ENCODE peak calls at places on chromosomes 11 and 22, in seven cellular contexts. F is colonic mucosa; E is A673; C is CD4-positive, alpha-beta T cell; W is spleen; Q is effector memory CD4-positive, alpha-beta T cell; V is AG04450. M is an unnamed sample.

GRCh38 chr22:40273319-40273718 is 73.0 kb upstream of the ADSL start:
- DNase-seq in F (no peak), E (no peak), C (no peak), W (no peak), Q (no peak), V (no peak), M (no peak)

GRCh38 chr11:32116668-32117067 is 25.8 kb downstream of the RCN1 start:
- DNase-seq in F (no peak), E (no peak), C (no peak), W (no peak), Q (no peak), V (no peak), M (no peak)

GRCh38 chr22:20080776-20081654 is 974 bp downstream of the DGCR8 start:
- DNase-seq in F (peak; percentile 38), E (peak; percentile 40), C (no peak), W (peak; percentile 79), Q (no peak), V (peak; percentile 16), M (no peak)

GRCh38 chr11:134385774-134386565 is 26.1 kb downstream of the B3GAT1 start:
- DNase-seq in F (no peak), E (peak; percentile 27), C (no peak), W (no peak), Q (no peak), V (no peak), M (no peak)

GRCh38 chr22:44753189-44754042 is 1.0 kb downstream of the ARHGAP8 start:
- DNase-seq in F (peak; percentile 51), E (no peak), C (no peak), W (peak; percentile 24), Q (no peak), V (no peak), M (no peak)

GRCh38 chr22:28247114-28247513 is 328.1 kb upstream of the PITPNB start:
- DNase-seq in F (no peak), E (no peak), C (no peak), W (no peak), Q (no peak), V (no peak), M (no peak)

GRCh38 chr22:24763872-24764485 is 10.5 kb downstream of the PIWIL3 start:
- DNase-seq in F (no peak), E (no peak), C (no peak), W (no peak), Q (no peak), V (no peak), M (no peak)

GRCh38 chr11:114586797-114587196 is 8.8 kb downstream of the NXPE4 start:
- DNase-seq in F (no peak), E (peak; percentile 7), C (no peak), W (no peak), Q (no peak), V (no peak), M (no peak)

GRCh38 chr11:47378011-47378835 is at the start of gene SPI1:
- DNase-seq in F (peak; percentile 49), E (no peak), C (no peak), W (peak; percentile 96), Q (no peak), V (no peak), M (no peak)

GRCh38 chr11:135033545-135033944 is 621.5 kb upstream of the B3GAT1 start:
- DNase-seq in F (no peak), E (peak; percentile 65), C (no peak), W (no peak), Q (no peak), V (no peak), M (no peak)

GRCh38 chr11:118820412-118821357 is 29.7 kb upstream of the DDX6 start:
- DNase-seq in F (peak; percentile 85), E (no peak), C (peak; percentile 1), W (peak; percentile 85), Q (no peak), V (no peak), M (no peak)

GRCh38 chr22:31230871-31231621 is 18.9 kb downstream of the LIMK2 start:
- DNase-seq in F (peak; percentile 70), E (peak; percentile 36), C (peak; percentile 47), W (no peak), Q (peak; percentile 41), V (peak; percentile 53), M (peak; percentile 32)

GRCh38 chr11:12674571-12674935 is 332 bp downstream of the TEAD1 start:
- DNase-seq in F (no peak), E (no peak), C (no peak), W (no peak), Q (no peak), V (no peak), M (no peak)

GRCh38 chr22:47618180-47618579 is 855.7 kb downstream of the TBC1D22A start:
- DNase-seq in F (no peak), E (no peak), C (no peak), W (peak; percentile 63), Q (no peak), V (no peak), M (no peak)

GRCh38 chr22:47619631-47620030 is 857.2 kb downstream of the TBC1D22A start:
- DNase-seq in F (no peak), E (no peak), C (no peak), W (peak; percentile 51), Q (no peak), V (no peak), M (no peak)

GRCh38 chr22:47620391-47620790 is 857.9 kb downstream of the TBC1D22A start:
- DNase-seq in F (no peak), E (no peak), C (no peak), W (peak; percentile 35), Q (no peak), V (no peak), M (no peak)

GRCh38 chr22:47617186-47617585 is 854.7 kb downstream of the TBC1D22A start:
- DNase-seq in F (no peak), E (no peak), C (no peak), W (no peak), Q (no peak), V (no peak), M (no peak)

DNA sequence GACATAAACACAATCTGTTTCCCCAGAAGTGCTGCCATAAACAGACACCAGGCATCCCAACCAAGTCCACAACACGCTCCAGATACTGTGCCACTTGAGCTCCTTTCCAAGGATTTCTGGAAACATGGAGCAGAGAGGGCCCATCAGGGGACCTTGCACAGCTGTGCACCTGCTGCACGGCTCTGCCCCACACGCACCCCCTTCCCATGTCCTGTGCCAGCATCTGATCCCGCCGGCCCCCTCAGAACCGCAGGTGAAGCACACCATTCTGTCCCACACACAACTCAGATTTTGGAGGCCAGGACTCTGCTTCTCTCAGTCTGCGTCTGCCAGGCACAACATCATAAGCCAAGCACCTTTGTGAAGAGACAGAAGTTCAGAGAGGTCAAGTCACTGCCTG is 856.2 kb downstream of the TBC1D22A start:
- DNase-seq in F (no peak), E (no peak), C (no peak), W (peak; percentile 54), Q (no peak), V (no peak), M (no peak)
- H3K9me3 ChIP-seq in F (no peaks in the 10 kb centered on the region), E (no peaks in the 10 kb centered on the region), C (no peaks in the 10 kb centered on the region), W (no peaks in the 10 kb centered on the region), Q (no peaks in the 10 kb centered on the region), V (peaks cover 77% of the 10 kb centered on the region), M (no peaks in the 10 kb centered on the region)

DNA sequence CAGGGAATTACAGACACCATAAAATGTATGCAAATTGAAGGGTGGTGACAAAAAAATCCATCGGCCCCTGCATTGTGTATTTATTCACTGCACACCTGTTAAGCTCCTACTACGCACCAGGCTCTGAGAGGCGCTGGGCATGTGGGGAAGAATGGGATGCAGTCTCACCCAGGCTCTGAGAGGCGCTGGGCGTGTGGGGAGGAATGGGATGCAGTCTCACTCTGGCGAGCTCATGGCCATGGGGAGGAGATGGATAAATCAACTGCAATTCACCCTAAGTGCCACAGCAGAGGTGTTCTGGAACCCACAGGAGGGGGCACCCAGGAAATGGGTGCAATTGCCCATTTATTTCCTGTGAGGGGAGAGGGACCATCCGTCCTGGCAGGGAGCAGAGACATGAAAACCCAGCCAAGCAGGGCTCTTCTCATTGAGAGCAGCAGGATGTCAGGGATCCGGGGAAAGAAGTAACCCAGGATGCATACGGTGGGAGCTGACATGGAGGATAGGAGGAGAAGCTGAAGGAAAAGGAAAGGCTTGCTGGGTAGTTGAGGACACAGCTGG is 798.7 kb downstream of the TBC1D22A start:
- DNase-seq in F (no peak), E (no peak), C (no peak), W (no peak), Q (no peak), V (no peak), M (no peak)
- H3K9me3 ChIP-seq in F (no peaks in the 10 kb centered on the region), E (no peaks in the 10 kb centered on the region), C (no peaks in the 10 kb centered on the region), W (no peaks in the 10 kb centered on the region), Q (no peaks in the 10 kb centered on the region), V (peaks cover 63% of the 10 kb centered on the region), M (no peaks in the 10 kb centered on the region)

GRCh38 chr22:48606684-48607307 is 1220.9 kb downstream of the BRD1 start:
- DNase-seq in F (no peak), E (no peak), C (no peak), W (no peak), Q (no peak), V (no peak), M (no peak)
- H3K9me3 ChIP-seq in F (no peaks in the 10 kb centered on the region), E (no peaks in the 10 kb centered on the region), C (no peaks in the 10 kb centered on the region), W (peaks cover 4% of the 10 kb centered on the region), Q (no peaks in the 10 kb centered on the region), V (peaks cover 90% of the 10 kb centered on the region), M (no peaks in the 10 kb centered on the region)

GRCh38 chr11:70942593-70942992 is 309.8 kb downstream of the SHANK2 start:
- DNase-seq in F (no peak), E (peak; percentile 15), C (no peak), W (no peak), Q (no peak), V (no peak), M (no peak)
- H3K9me3 ChIP-seq in F (no peaks in the 10 kb centered on the region), E (peaks cover 13% of the 10 kb centered on the region), C (peaks cover 21% of the 10 kb centered on the region), W (peaks cover 73% of the 10 kb centered on the region), Q (peaks cover 6% of the 10 kb centered on the region), V (peaks cover 64% of the 10 kb centered on the region), M (peaks cover 7% of the 10 kb centered on the region)

DNA sequence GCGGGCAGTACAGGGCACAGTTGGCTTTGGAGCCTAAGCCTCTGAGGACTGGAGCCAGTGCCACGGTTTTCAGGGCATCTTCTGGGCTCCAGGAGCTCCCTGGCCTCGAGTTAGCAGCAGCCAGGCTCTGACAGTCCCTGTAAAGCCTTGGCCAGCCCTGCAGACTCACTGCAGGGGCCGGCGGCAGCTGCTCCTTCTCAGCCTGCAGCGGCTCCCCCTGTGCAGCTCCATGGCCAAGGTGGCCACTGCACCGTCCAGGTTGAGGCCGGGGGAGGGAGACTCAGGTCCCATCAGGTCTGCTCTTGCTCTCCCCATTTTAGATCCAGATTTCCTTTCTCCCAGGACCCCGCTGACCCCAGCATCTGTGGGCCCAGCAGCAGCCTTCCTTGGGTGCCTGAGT is 1461.1 kb downstream of the BRD1 start:
- DNase-seq in F (no peak), E (no peak), C (no peak), W (no peak), Q (no peak), V (no peak), M (no peak)
- H3K9me3 ChIP-seq in F (no peaks in the 10 kb centered on the region), E (no peaks in the 10 kb centered on the region), C (no peaks in the 10 kb centered on the region), W (no peaks in the 10 kb centered on the region), Q (no peaks in the 10 kb centered on the region), V (peaks cover 80% of the 10 kb centered on the region), M (no peaks in the 10 kb centered on the region)

GRCh38 chr22:48144318-48144717 is 1381.9 kb downstream of the TBC1D22A start:
- DNase-seq in F (no peak), E (no peak), C (no peak), W (no peak), Q (no peak), V (no peak), M (no peak)
- H3K9me3 ChIP-seq in F (no peaks in the 10 kb centered on the region), E (no peaks in the 10 kb centered on the region), C (no peaks in the 10 kb centered on the region), W (no peaks in the 10 kb centered on the region), Q (no peaks in the 10 kb centered on the region), V (peaks cover 82% of the 10 kb centered on the region), M (no peaks in the 10 kb centered on the region)